ENCODE peak calls at places on chromosomes 1 and 21, in four cellular contexts. B is H7, Z is fibroblast of lung, G is uterus. W is an unnamed sample.

GRCh38 chr21:18204931-18205330 is 39.7 kb upstream of the CHODL start:
- DNase-seq in B (no peak), Z (no peak), G (no peak), W (no peak)

GRCh38 chr1:56060901-56061300 is 518.5 kb downstream of the PLPP3 start:
- DNase-seq in B (no peak), Z (peak), G (no peak), W (no peak)

GRCh38 chr1:42368096-42368795 is 12.3 kb upstream of the RIMKLA start:
- DNase-seq in B (no peak), Z (no peak), G (no peak), W (no peak)

GRCh38 chr1:95941121-95941798 is 707.2 kb downstream of the RWDD3 start:
- DNase-seq in B (no peak), Z (no peak), G (no peak), W (no peak)

GRCh38 chr1:232627645-232628334 is 2.1 kb downstream of the SIPA1L2 start:
- DNase-seq in B (peak), Z (peak), G (no peak), W (no peak)

GRCh38 chr1:206502813-206503212 is 4.5 kb upstream of the RASSF5 start:
- DNase-seq in B (no peak), Z (no peak), G (no peak), W (no peak)

GRCh38 chr1:67759692-67760029 is 73.6 kb downstream of the GNG12 start:
- DNase-seq in B (no peak), Z (peak), G (no peak), W (no peak)

GRCh38 chr1:103525114-103525606 is 339 bp upstream of the RNPC3 start:
- DNase-seq in B (peak), Z (peak), G (peak), W (no peak)

GRCh38 chr1:200625381-200625824 is 4.9 kb upstream of the KIF14 start:
- DNase-seq in B (no peak), Z (peak), G (no peak), W (no peak)

GRCh38 chr1:44086722-44087474 is 31.7 kb upstream of the KLF17 start:
- DNase-seq in B (no peak), Z (no peak), G (no peak), W (no peak)

GRCh38 chr1:999797-1000356 is at the start of gene HES4:
- DNase-seq in B (peak), Z (peak), G (peak), W (peak)

GRCh38 chr1:101587749-101588148 is 350.9 kb downstream of the S1PR1 start:
- DNase-seq in B (no peak), Z (peak), G (peak), W (peak)

GRCh38 chr1:150009604-150010387 is 730 bp downstream of the OTUD7B start:
- DNase-seq in B (peak), Z (peak), G (peak), W (no peak)

GRCh38 chr1:44406761-44407429 is 1.8 kb downstream of the RNF220 start:
- DNase-seq in B (peak), Z (no peak), G (no peak), W (no peak)

GRCh38 chr1:118294817-118295486 is 109.9 kb upstream of the SPAG17 start:
- DNase-seq in B (no peak), Z (peak), G (no peak), W (no peak)

GRCh38 chr1:242025681-242026080 is 26.8 kb upstream of the MAP1LC3C start:
- DNase-seq in B (no peak), Z (no peak), G (no peak), W (no peak)

GRCh38 chr1:184545601-184546000 is 158.8 kb downstream of the C1orf21 start:
- DNase-seq in B (no peak), Z (peak), G (no peak), W (no peak)

GRCh38 chr21:23217597-23217996 is 2219.4 kb downstream of the NCAM2 start:
- DNase-seq in B (no peak), Z (no peak), G (no peak), W (no peak)

GRCh38 chr1:158520955-158521665 is 33.1 kb downstream of the OR6Y1 start:
- DNase-seq in B (no peak), Z (no peak), G (no peak), W (no peak)

GRCh38 chr1:24725209-24725651 is 20.0 kb upstream of the CLIC4 start:
- DNase-seq in B (peak), Z (peak), G (no peak), W (no peak)

GRCh38 chr1:15156807-15157380 is 3.3 kb downstream of the TMEM51 start:
- DNase-seq in B (peak), Z (no peak), G (no peak), W (no peak)

GRCh38 chr1:155859881-155860841 is 794 bp downstream of the SYT11 start:
- DNase-seq in B (peak), Z (peak), G (peak), W (peak)

GRCh38 chr1:169148472-169149252 is 42.2 kb downstream of the ATP1B1 start:
- DNase-seq in B (no peak), Z (no peak), G (no peak), W (no peak)

GRCh38 chr1:97919568-97920261 is 1.1 kb downstream of the DPYD start:
- DNase-seq in B (no peak), Z (peak), G (no peak), W (no peak)

GRCh38 chr21:19239696-19240095 is 836.1 kb upstream of the TMPRSS15 start:
- DNase-seq in B (no peak), Z (no peak), G (no peak), W (no peak)

GRCh38 chr1:179591592-179592580 is at the start of gene TDRD5:
- DNase-seq in B (peak), Z (no peak), G (no peak), W (no peak)

GRCh38 chr1:1250828-1251284 is 4.3 kb upstream of the C1QTNF12 start:
- DNase-seq in B (no peak), Z (no peak), G (no peak), W (no peak)

GRCh38 chr21:44300262-44300959 is 558 bp downstream of the PFKL start:
- DNase-seq in B (no peak), Z (peak), G (peak), W (peak)

GRCh38 chr1:205199090-205199930 is 12.2 kb downstream of the DSTYK start:
- DNase-seq in B (no peak), Z (peak), G (no peak), W (no peak)

GRCh38 chr1:10784998-10785854 is 11.2 kb downstream of the CASZ1 start:
- DNase-seq in B (no peak), Z (no peak), G (no peak), W (no peak)

GRCh38 chr1:25519624-25520023 is 23.8 kb upstream of the LDLRAP1 start:
- DNase-seq in B (peak), Z (peak), G (no peak), W (no peak)

GRCh38 chr1:226680653-226681052 is 58.4 kb downstream of the ITPKB start:
- DNase-seq in B (no peak), Z (no peak), G (no peak), W (no peak)

GRCh38 chr1:237702161-237702560 is 188.6 kb downstream of the ZP4 start:
- DNase-seq in B (no peak), Z (no peak), G (no peak), W (no peak)

DNA sequence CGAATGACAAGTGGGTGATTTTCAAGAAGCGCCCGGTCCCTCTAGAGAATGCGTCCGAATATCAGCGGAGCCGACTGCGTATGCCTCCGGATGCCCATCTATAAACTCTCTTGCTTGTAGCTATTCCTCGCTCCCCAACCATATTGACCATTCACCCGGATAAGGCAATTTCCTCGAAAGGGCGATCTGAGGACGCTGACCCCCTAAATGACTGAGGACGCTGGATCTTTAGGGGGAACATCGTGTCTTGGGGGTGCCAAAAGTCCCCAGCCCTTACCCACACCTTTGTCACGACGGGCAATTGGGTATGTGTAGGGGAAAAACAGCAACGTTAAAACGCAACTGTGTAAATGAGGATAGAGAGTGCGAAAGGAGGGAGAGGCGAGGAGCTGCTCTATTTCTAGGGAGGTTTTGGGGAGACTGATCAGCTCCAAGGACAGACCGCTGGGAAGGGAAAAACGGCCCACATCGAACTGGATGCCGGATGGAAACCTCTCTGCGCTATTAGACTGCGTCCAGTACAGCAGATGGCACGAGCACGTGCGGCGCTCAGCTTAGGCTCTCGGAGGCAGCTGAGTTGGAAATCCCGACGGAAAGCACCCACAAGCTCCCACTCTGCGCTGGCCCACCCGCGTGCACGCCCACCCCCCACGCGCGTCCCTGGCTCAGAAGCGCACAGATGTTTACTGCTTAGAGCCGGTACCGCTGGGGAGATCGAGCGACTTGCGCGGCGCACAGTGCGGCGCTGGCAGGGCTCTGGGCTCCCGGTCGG is 2.9 kb upstream of the PRRX1 start:
- DNase-seq in B (peak), Z (peak), G (peak), W (no peak)
- H3K4me3 ChIP-seq in B (peak), Z (no peak), G (peak), W (peak)

GRCh38 chr1:89198081-89198480 is 661 bp downstream of the GBP4 start:
- DNase-seq in B (no peak), Z (no peak), G (no peak), W (no peak)
- H3K4me3 ChIP-seq in B (no peak), Z (peak), G (peak), W (peak)

DNA sequence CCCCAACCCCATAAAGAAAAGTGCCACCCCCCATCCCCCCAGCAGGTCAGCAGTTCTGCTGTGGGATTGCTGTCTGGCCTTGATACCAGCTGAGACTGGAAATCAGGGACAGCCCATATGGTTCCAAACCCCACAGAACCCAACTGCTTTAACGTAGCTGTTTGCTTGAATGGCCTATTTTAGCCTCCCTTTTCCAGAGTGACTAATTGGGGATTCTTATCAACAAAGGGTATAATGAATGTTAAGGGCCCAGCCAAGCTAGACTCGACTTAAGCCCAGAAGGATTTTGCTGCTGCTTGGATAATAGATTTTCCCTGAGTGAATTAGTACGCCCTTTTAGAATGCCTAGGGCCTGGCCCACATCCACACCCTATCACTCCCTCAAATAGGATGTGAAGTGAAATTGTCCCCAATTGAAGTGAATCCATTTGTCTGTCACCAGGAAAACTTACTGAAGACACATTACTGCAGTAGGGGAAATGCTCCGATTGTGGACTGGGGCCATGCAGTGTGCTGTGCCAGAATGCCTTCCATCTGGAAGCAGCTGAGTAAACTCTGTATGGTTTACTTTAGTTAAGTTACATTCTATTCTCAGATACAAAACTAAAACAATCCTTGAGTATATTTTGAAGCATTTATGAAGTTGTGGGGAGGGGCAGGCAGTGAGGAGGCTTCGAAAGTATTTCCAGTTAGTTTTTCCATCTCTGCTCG is 156.9 kb downstream of the DHRS3 start:
- DNase-seq in B (no peak), Z (peak), G (peak), W (peak)
- H3K4me3 ChIP-seq in B (no peak), Z (no peak), G (no peak), W (no peak)

DNA sequence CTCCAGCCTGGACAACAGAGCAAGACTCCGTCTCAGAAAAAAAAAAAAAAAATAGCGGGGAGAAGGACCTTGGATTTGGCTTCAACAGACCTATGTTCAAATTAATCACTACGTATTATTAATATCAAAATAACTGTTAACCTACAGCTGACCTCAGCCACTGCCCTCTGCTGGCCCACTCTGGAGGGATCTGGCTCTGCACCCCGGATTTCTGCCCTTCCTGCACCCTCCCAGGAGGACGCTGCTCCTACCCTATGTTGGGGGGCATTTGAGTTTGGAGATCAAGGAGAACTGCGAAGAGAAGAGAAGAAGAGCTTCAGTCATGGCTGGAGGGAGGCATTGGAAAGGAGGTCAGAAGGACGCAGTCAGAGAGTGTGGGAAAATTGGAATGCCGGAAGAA is 96.7 kb downstream of the PSMG1 start:
- DNase-seq in B (peak), Z (no peak), G (no peak), W (no peak)
- H3K4me3 ChIP-seq in B (no peak), Z (no peak), G (no peak), W (no peak)

GRCh38 chr1:153805042-153805745 is 30.0 kb downstream of the SLC27A3 start:
- DNase-seq in B (no peak), Z (peak), G (no peak), W (peak)

GRCh38 chr1:153803479-153804056 is 28.4 kb downstream of the SLC27A3 start:
- DNase-seq in B (no peak), Z (no peak), G (no peak), W (no peak)

GRCh38 chr1:153804112-153804511 is 28.9 kb downstream of the SLC27A3 start:
- DNase-seq in B (no peak), Z (no peak), G (no peak), W (no peak)

GRCh38 chr1:153801786-153802697 is 26.8 kb downstream of the SLC27A3 start:
- DNase-seq in B (no peak), Z (no peak), G (no peak), W (no peak)

GRCh38 chr1:153805929-153806750 is 30.9 kb downstream of the SLC27A3 start:
- DNase-seq in B (no peak), Z (no peak), G (no peak), W (no peak)
- H3K4me3 ChIP-seq in B (no peak), Z (no peak), G (no peak), W (no peak)

GRCh38 chr21:36981049-36981391 is 14.6 kb upstream of the HLCS start:
- DNase-seq in B (no peak), Z (no peak), G (no peak), W (no peak)
- H3K4me3 ChIP-seq in B (peak), Z (peak), G (no peak), W (peak)

GRCh38 chr1:167630568-167631385 is 745 bp downstream of the RCSD1 start:
- DNase-seq in B (peak), Z (no peak), G (no peak), W (no peak)
- H3K4me3 ChIP-seq in B (peak), Z (no peak), G (peak), W (peak)

DNA sequence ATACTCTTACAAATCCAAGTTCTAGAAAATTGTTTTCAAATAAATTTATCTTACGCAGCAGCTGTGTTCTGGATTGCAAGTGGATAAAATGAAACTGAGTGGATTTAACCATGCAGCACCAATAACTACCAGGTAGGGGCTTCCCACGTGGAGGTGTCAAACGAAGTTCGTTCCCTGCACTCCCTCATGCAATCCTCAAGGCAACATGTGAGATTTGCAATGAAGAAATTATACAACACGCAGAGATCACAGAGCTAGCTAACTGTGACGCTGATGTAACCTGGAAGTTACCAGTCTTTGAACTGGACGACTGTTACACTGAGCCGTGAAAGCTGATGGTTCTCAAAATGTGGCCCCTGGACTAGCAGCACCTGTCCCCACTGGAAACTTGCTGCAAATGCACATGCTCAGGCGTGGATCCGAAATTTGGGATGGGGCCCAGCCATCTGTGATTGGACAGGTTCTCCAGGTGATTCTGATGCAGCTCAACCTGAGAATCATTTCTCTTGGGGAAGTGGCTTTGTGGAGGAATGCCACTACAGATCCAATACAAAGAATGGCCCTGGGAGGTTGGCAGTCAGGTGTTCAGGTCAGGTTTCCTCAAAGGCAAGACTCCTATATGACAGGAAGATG is 36.3 kb downstream of the RSPH1 start:
- DNase-seq in B (no peak), Z (no peak), G (no peak), W (no peak)
- H3K4me3 ChIP-seq in B (no peak), Z (no peak), G (no peak), W (no peak)

W was measured in heart right ventricle.